ENCODE peak calls at places on chromosomes 2 and 18, in eight cellular contexts. T is brain microvascular endothelial cell, B is C1 segment of cervical spinal cord, M is activated T-cell treated with anti-CD3 and anti-CD28 coated beads for 4 hours, I is NCI-H2081, N is pancreas, Q is mesenteric fat pad, Z is HL-60. C is an unnamed sample.

GRCh38 chr18:23138470-23138869 is 3.2 kb downstream of the CABLES1 start:
- DNase-seq in T (no peak), B (no peak), M (no peak), I (peak), N (no peak), Q (no peak), Z (no peak), C (no peak)

GRCh38 chr18:77132369-77133050 is at the start of gene MBP:
- DNase-seq in T (no peak), B (no peak), M (peak), I (peak), N (peak), Q (peak), Z (peak), C (no peak)

GRCh38 chr2:235098736-235099494 is 147.1 kb downstream of the SH3BP4 start:
- DNase-seq in T (no peak), B (no peak), M (no peak), I (no peak), N (no peak), Q (no peak), Z (no peak), C (peak)

GRCh38 chr2:158999458-158999857 is 31.0 kb downstream of the TANC1 start:
- DNase-seq in T (peak), B (no peak), M (no peak), I (no peak), N (no peak), Q (no peak), Z (no peak), C (no peak)

GRCh38 chr2:160970052-160970846 is 190.0 kb upstream of the TANK start:
- DNase-seq in T (peak), B (no peak), M (no peak), I (peak), N (no peak), Q (no peak), Z (peak), C (peak)

GRCh38 chr18:62954341-62954740 is 239.0 kb downstream of the PHLPP1 start:
- DNase-seq in T (peak), B (no peak), M (no peak), I (peak), N (no peak), Q (no peak), Z (no peak), C (no peak)

GRCh38 chr2:179561702-179562101 is 297.1 kb upstream of the SESTD1 start:
- DNase-seq in T (no peak), B (no peak), M (no peak), I (peak), N (no peak), Q (no peak), Z (no peak), C (no peak)

GRCh38 chr2:109069430-109070194 is 59.4 kb upstream of the SH3RF3 start:
- DNase-seq in T (no peak), B (no peak), M (no peak), I (no peak), N (no peak), Q (no peak), Z (no peak), C (no peak)

GRCh38 chr2:225494100-225494459 is 94.6 kb downstream of the NYAP2 start:
- DNase-seq in T (no peak), B (no peak), M (no peak), I (no peak), N (no peak), Q (no peak), Z (no peak), C (no peak)

GRCh38 chr18:25310045-25310444 is 41.9 kb downstream of the ZNF521 start:
- DNase-seq in T (peak), B (no peak), M (no peak), I (peak), N (no peak), Q (no peak), Z (no peak), C (no peak)

GRCh38 chr2:190069936-190070696 is 7.6 kb upstream of the MSTN start:
- DNase-seq in T (peak), B (no peak), M (no peak), I (peak), N (no peak), Q (no peak), Z (peak), C (no peak)

GRCh38 chr2:140734992-140735391 is 1395.8 kb downstream of the LRP1B start:
- DNase-seq in T (no peak), B (no peak), M (no peak), I (peak), N (no peak), Q (no peak), Z (peak), C (no peak)

GRCh38 chr18:75110311-75110710 is 98.6 kb downstream of the PTGR3 start:
- DNase-seq in T (no peak), B (no peak), M (no peak), I (no peak), N (no peak), Q (no peak), Z (no peak), C (no peak)

GRCh38 chr18:58605027-58606020 is 23.6 kb downstream of the ALPK2 start:
- DNase-seq in T (peak), B (no peak), M (peak), I (no peak), N (no peak), Q (no peak), Z (no peak), C (no peak)

GRCh38 chr2:218626369-218626768 is 18.7 kb downstream of the PLCD4 start:
- DNase-seq in T (no peak), B (no peak), M (no peak), I (no peak), N (no peak), Q (no peak), Z (no peak), C (no peak)

GRCh38 chr18:62569081-62569480 is 46.3 kb downstream of the ZCCHC2 start:
- DNase-seq in T (no peak), B (no peak), M (no peak), I (no peak), N (no peak), Q (no peak), Z (no peak), C (no peak)

GRCh38 chr2:211756266-211756665 is 782.3 kb downstream of the ERBB4 start:
- DNase-seq in T (no peak), B (no peak), M (no peak), I (no peak), N (no peak), Q (no peak), Z (no peak), C (no peak)

GRCh38 chr18:5456577-5457466 is 87.0 kb downstream of the EPB41L3 start:
- DNase-seq in T (peak), B (no peak), M (no peak), I (no peak), N (no peak), Q (no peak), Z (peak), C (no peak)

GRCh38 chr18:40937386-40937785 is 1017.6 kb upstream of the PIK3C3 start:
- DNase-seq in T (no peak), B (no peak), M (no peak), I (no peak), N (no peak), Q (no peak), Z (no peak), C (no peak)

GRCh38 chr2:24672589-24672988 is 120.6 kb downstream of the PTRHD1 start:
- DNase-seq in T (no peak), B (no peak), M (no peak), I (no peak), N (no peak), Q (no peak), Z (no peak), C (no peak)

GRCh38 chr2:133390151-133390550 is 178.1 kb downstream of the NCKAP5 start:
- DNase-seq in T (peak), B (no peak), M (no peak), I (no peak), N (no peak), Q (no peak), Z (no peak), C (no peak)

GRCh38 chr2:69616755-69617154 is 26.8 kb downstream of the AAK1 start:
- DNase-seq in T (no peak), B (no peak), M (peak), I (no peak), N (no peak), Q (no peak), Z (no peak), C (no peak)

GRCh38 chr2:25517701-25518100 is 155.7 kb downstream of the DTNB start:
- DNase-seq in T (no peak), B (no peak), M (no peak), I (no peak), N (no peak), Q (no peak), Z (no peak), C (no peak)

GRCh38 chr18:34773378-34773777 is 63.3 kb downstream of the DTNA start:
- DNase-seq in T (peak), B (no peak), M (no peak), I (no peak), N (no peak), Q (no peak), Z (no peak), C (no peak)